ENCODE peak calls at places on chromosomes 12 and 14, in ten cellular contexts. R is heart right ventricle, W is body of pancreas, B is fibroblast of pulmonary artery, K is esophagus squamous epithelium, M is mammary epithelial cell, A is OCI-LY7, V is cardiac fibroblast, Q is left lung, Y is astrocyte. J is an unnamed sample.
A peak's percentile ranks its signal among the peaks of the same experiment; 100 is the strongest.

GRCh38 chr14:99055816-99056215 is 216.2 kb downstream of the BCL11B start:
- DNase-seq in Y (no peak), W (no peak), M (no peak), A (no peak), R (no peak), K (no peak), V (no peak), B (no peak), Q (no peak), J (no peak)

GRCh38 chr14:99688629-99689028 is 4.5 kb downstream of the CYP46A1 start:
- DNase-seq in M (no peak), R (no peak), Y (no peak), W (no peak), V (no peak), Q (no peak), A (no peak), K (no peak), B (no peak), J (no peak)

GRCh38 chr12:56229082-56229481 is 769 bp upstream of the SLC39A5 start:
- DNase-seq in R (no peak), W (no peak), A (no peak), V (no peak), Y (no peak), K (no peak), M (no peak), B (no peak), Q (no peak), J (no peak)

GRCh38 chr12:9668141-9669018 is 1.1 kb upstream of the CLEC2D start:
- DNase-seq in K (no peak), R (no peak), W (no peak), Y (peak; percentile 59), M (no peak), A (no peak), V (no peak), B (peak; percentile 56), Q (no peak), J (no peak)

GRCh38 chr12:62123721-62124203 is 136.4 kb upstream of the USP15 start:
- DNase-seq in Y (peak; percentile 16), K (no peak), B (peak; percentile 66), R (no peak), W (peak; percentile 19), Q (no peak), V (peak; percentile 65), M (peak; percentile 38), A (peak; percentile 49), J (peak; percentile 73)

GRCh38 chr12:52305921-52306705 is 14.8 kb upstream of the KRT81 start:
- DNase-seq in Y (no peak), K (no peak), A (no peak), M (no peak), W (no peak), Q (no peak), V (no peak), B (no peak), R (no peak), J (no peak)

GRCh38 chr12:80509781-80510556 is 65.9 kb downstream of the PTPRQ start:
- DNase-seq in V (peak; percentile 90), W (no peak), Q (no peak), R (no peak), M (peak; percentile 5), A (no peak), B (peak; percentile 40), K (no peak), Y (peak; percentile 69), J (peak; percentile 76)

GRCh38 chr12:89370850-89371249 is 18.5 kb upstream of the DUSP6 start:
- DNase-seq in Q (no peak), W (no peak), Y (peak; percentile 97), K (no peak), A (no peak), B (peak; percentile 93), R (no peak), M (peak; percentile 99), V (peak; percentile 90), J (peak; percentile 89)

GRCh38 chr12:51329742-51330141 is 5.8 kb upstream of the BIN2 start:
- DNase-seq in A (no peak), R (no peak), Q (no peak), K (no peak), B (no peak), W (no peak), Y (no peak), V (no peak), M (no peak), J (no peak)

DNA sequence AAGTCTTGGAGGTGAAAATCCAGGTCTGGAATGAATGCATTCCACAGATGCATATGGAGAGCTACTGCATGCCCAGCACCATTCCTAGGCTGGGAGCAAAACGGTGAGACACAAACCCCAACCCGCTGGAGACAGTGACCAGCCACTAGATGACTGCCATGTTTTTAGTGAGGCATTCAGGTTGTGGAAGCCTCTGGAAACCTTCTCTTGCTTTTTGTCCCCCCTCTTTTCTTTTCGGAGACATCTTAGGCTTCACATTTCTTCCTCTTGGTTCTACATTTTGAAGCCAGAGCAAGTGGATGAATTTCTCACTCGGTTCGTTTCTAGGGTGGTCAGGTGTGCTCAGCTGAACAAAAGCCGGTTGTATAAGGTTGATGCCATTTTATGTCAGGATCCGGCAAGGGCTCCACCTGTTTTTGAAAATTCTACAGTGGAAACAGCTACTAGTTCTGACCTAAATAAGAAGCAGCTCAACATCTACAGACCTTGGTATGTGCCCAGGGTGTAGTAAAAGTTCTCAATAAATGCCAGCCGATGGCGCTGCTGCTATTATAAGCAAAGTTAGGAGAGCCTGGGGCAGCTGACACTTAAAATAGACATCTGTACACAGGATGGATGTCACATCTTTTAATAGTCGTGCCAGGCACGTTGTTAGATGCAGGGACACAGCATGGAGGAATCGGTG is 1.8 kb upstream of the ZNF839 start:
- DNase-seq in B (peak; percentile 20), Y (no peak), W (no peak), A (peak; percentile 67), K (no peak), R (no peak), M (peak; percentile 41), V (peak; percentile 33), Q (no peak), J (no peak)
- TF ChIP-seq CTCF in B (peak; percentile 0), Y (no peak), W (no peak), A (peak; percentile 57), K (no peak), R (no peak), M (peak; percentile 42), V (no peak), Q (no peak), J (no peak)

GRCh38 chr12:32820376-32820931 is 64.8 kb upstream of the YARS2 start:
- DNase-seq in W (no peak), Q (no peak), V (no peak), R (no peak), K (no peak), B (no peak), A (no peak), Y (no peak), M (no peak), J (no peak)
- H3K4me3 ChIP-seq in W (no peak overlapping the region), Q (no peak overlapping the region), V (no peak overlapping the region), R (no peak overlapping the region), K (no peak overlapping the region), B (no peak overlapping the region), A (no peak overlapping the region), Y (no peak overlapping the region), M (no peak overlapping the region), J (no peak overlapping the region)

GRCh38 chr12:40663781-40664180 is 28.5 kb upstream of the CNTN1 start:
- DNase-seq in B (no peak), K (no peak), R (no peak), M (peak; percentile 20), W (no peak), A (no peak), Q (no peak), V (no peak), Y (no peak), J (no peak)

GRCh38 chr12:40662366-40662765 is 29.9 kb upstream of the CNTN1 start:
- DNase-seq in Q (no peak), K (no peak), W (no peak), B (no peak), Y (no peak), M (no peak), A (no peak), R (no peak), V (no peak), J (no peak)

GRCh38 chr12:40672650-40673319 is 19.5 kb upstream of the CNTN1 start:
- DNase-seq in B (no peak), K (no peak), M (no peak), R (no peak), V (no peak), W (no peak), A (no peak), Q (no peak), Y (no peak), J (no peak)

GRCh38 chr12:40668095-40668494 is 24.1 kb upstream of the CNTN1 start:
- DNase-seq in K (no peak), V (no peak), W (no peak), R (no peak), Y (no peak), A (no peak), B (no peak), Q (no peak), M (no peak), J (no peak)
- TF ChIP-seq CTCF in K (no peak), V (no peak), W (no peak), R (no peak), Y (no peak), A (no peak), B (no peak), Q (no peak), M (no peak), J (no peak)

GRCh38 chr14:78725086-78725485 is 554.9 kb downstream of the NRXN3 start:
- DNase-seq in R (no peak), M (no peak), K (no peak), Y (no peak), V (no peak), W (no peak), Q (no peak), B (no peak), A (no peak), J (no peak)
- H3K4me3 ChIP-seq in R (no peak overlapping the region), M (no peak overlapping the region), K (no peak overlapping the region), Y (no peak overlapping the region), V (no peak overlapping the region), W (no peak overlapping the region), Q (no peak overlapping the region), B (no peak overlapping the region), A (no peak overlapping the region), J (no peak overlapping the region)

DNA sequence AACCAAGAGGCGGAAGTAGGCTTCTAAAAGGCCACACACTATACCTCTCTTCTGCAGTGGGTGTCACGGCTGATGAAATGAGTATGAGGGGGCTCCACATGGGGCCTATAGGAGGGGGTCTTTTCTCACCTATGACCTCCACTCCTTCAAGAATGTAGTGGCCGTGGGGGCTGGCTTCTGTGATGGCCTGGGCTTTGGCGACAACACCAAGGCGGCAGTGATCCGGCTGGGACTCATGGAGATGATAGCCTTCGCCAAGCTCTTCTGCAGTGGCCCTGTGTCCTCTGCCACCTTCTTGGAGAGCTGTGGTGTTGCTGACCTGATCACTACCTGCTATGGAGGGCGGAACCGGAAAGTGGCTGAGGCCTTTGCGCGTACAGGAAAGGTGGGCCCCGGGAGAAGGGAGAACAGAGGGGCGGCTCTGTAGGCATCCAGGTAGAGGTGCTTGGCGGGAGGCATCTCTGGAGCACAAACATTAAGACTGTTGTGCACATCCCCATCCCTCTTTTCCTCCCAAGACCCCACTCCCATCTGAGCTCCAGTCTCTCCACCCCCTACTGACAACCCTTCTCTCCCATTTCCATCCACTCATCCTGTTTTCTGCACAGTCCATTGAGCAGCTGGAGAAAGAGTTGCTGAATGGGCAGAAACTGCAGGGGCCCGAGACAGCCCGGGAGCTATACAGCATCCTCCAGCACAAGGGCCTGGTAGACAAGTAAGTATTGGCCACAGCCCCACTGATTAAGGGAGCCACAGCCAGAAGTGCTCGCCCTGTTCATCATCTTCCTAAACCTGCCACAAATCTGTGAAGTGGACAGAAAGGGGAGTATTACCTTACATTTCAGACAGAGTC is 3.8 kb downstream of the GPD1 start:
- DNase-seq in K (no peak), V (no peak), Q (no peak), W (no peak), M (no peak), R (no peak), A (no peak), B (no peak), Y (no peak), J (no peak)
- TF ChIP-seq CTCF in K (no peak), V (no peak), Q (no peak), W (no peak), M (no peak), R (no peak), A (no peak), B (no peak), Y (no peak), J (no peak)

J was measured in foreskin fibroblast.